ENCODE peak calls at places on chromosome 20, in five cellular contexts. S, V, U, B and Z are unnamed samples.
A peak's percentile ranks its signal among the peaks of the same experiment; 100 is the strongest.

GRCh38 chr20:23161968-23162696 is 76.0 kb upstream of the CD93 start:
- DNase-seq in S (peak; percentile 95), V (no peak), U (peak; percentile 46), B (peak; percentile 94), Z (no peak)

GRCh38 chr20:58131111-58131510 is 97.3 kb downstream of the ANKRD60 start:
- DNase-seq in S (peak; percentile 47), V (peak; percentile 70), U (no peak), B (no peak), Z (no peak)

GRCh38 chr20:36248836-36249235 is 12.6 kb downstream of the AAR2 start:
- DNase-seq in S (no peak), V (peak; percentile 44), U (peak; percentile 5), B (no peak), Z (no peak)

GRCh38 chr20:52536841-52537400 is 345.3 kb upstream of the ZFP64 start:
- DNase-seq in S (peak; percentile 17), V (no peak), U (no peak), B (no peak), Z (no peak)

GRCh38 chr20:4519530-4519929 is 202.2 kb upstream of the PRND start:
- DNase-seq in S (no peak), V (peak; percentile 57), U (peak; percentile 56), B (no peak), Z (no peak)

GRCh38 chr20:19775353-19776201 is 17.5 kb downstream of the RIN2 start:
- DNase-seq in S (no peak), V (no peak), U (no peak), B (peak; percentile 33), Z (no peak)

GRCh38 chr20:34982270-34983088 is 26.8 kb downstream of the MYH7B start:
- DNase-seq in S (no peak), V (no peak), U (no peak), B (no peak), Z (no peak)

GRCh38 chr20:53547664-53548239 is 45.9 kb downstream of the ZNF217 start:
- DNase-seq in S (peak; percentile 85), V (peak; percentile 77), U (peak; percentile 87), B (peak; percentile 33), Z (peak; percentile 13)

GRCh38 chr20:58942549-58942948 is 38.5 kb upstream of the NELFCD start:
- DNase-seq in S (peak; percentile 34), V (no peak), U (no peak), B (no peak), Z (no peak)

GRCh38 chr20:7113577-7114466 is 346.3 kb downstream of the BMP2 start:
- DNase-seq in S (peak; percentile 6), V (peak; percentile 83), U (peak; percentile 33), B (peak; percentile 28), Z (no peak)

GRCh38 chr20:48025061-48025515 is 239.8 kb upstream of the SULF2 start:
- DNase-seq in S (peak; percentile 63), V (peak; percentile 49), U (no peak), B (no peak), Z (no peak)

GRCh38 chr20:44209691-44210421 is 715 bp downstream of the OSER1 start:
- DNase-seq in S (no peak), V (peak; percentile 71), U (peak; percentile 27), B (peak; percentile 46), Z (no peak)

GRCh38 chr20:36941403-36941835 is 10.1 kb downstream of the SAMHD1 start:
- DNase-seq in S (no peak), V (no peak), U (peak; percentile 35), B (no peak), Z (no peak)

GRCh38 chr20:44154521-44155001 is 32.4 kb downstream of the JPH2 start:
- DNase-seq in S (no peak), V (peak; percentile 40), U (no peak), B (no peak), Z (no peak)

GRCh38 chr20:62048346-62048761 is 17.3 kb downstream of the TAF4 start:
- DNase-seq in S (no peak), V (no peak), U (no peak), B (no peak), Z (no peak)

GRCh38 chr20:34703573-34704176 is 469 bp upstream of the TP53INP2 start:
- DNase-seq in S (peak; percentile 18), V (peak; percentile 33), U (peak; percentile 37), B (peak; percentile 55), Z (no peak)

GRCh38 chr20:43188861-43189613 is 669 bp downstream of the PTPRT start:
- DNase-seq in S (no peak), V (peak; percentile 38), U (no peak), B (no peak), Z (no peak)

GRCh38 chr20:50595988-50596693 is 86.0 kb downstream of the PTPN1 start:
- DNase-seq in S (no peak), V (no peak), U (no peak), B (no peak), Z (no peak)

GRCh38 chr20:15604406-15604805 is 968.8 kb downstream of the KIF16B start:
- DNase-seq in S (no peak), V (no peak), U (no peak), B (no peak), Z (no peak)

GRCh38 chr20:43473058-43473704 is 15.5 kb downstream of the SRSF6 start:
- DNase-seq in S (no peak), V (no peak), U (no peak), B (no peak), Z (no peak)

DNA sequence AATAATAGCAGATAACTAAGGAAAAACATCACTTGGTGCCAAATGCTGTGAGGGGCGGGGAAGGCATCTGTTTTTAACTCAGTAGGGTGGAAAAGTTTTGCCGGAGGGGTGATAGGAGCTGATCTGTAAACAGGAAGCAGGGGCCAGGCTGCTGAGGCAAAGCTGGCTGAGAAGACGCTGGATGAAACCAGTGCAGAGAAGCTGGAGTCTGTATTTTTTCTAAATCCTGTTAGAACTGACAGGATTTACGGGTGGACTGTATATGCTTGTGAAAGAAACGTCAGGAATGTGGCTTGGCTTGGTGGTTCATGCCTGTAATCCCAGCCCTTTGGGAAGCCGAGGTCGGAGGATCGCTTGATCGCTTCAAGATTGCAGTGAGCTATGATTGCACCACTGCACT is 5.6 kb downstream of the PCMTD2 start:
- DNase-seq in S (peak; percentile 64), V (no peak), U (peak; percentile 35), B (no peak), Z (no peak)
- H3K4me3 ChIP-seq in S (no peak overlapping the region), V (no peak overlapping the region), U (no peak overlapping the region), B (no peak overlapping the region), Z (no peak overlapping the region)

GRCh38 chr20:40322941-40323340 is 366.1 kb downstream of the MAFB start:
- DNase-seq in S (no peak), V (no peak), U (no peak), B (no peak), Z (no peak)

GRCh38 chr20:40323411-40323810 is 365.6 kb downstream of the MAFB start:
- DNase-seq in S (no peak), V (no peak), U (peak; percentile 97), B (no peak), Z (no peak)

GRCh38 chr20:40331249-40331648 is 357.8 kb downstream of the MAFB start:
- DNase-seq in S (no peak), V (no peak), U (no peak), B (no peak), Z (no peak)

GRCh38 chr20:40325006-40325563 is 364.0 kb downstream of the MAFB start:
- DNase-seq in S (no peak), V (no peak), U (no peak), B (no peak), Z (no peak)

DNA sequence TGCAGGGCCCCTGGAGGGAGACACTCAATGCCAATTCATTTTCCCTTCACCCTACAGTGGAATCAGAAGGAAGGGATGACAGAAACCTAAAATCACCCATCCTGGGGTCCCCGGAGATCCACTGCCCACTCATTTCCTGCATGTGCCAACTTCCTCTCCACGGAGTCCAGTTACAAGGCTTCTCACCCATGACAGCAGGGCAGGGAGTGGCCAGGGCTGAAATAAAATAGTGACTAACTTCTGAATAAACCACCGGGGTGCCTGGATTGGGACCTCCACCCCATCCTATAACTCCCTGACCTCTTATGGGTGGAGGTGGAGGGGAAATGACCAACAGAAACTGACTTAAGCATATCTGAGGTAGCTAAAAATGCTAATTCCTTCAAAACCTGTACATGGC is 362.2 kb downstream of the MAFB start:
- DNase-seq in S (no peak), V (no peak), U (peak; percentile 15), B (no peak), Z (no peak)
- TF ChIP-seq CTCF in S (no peak), V (no peak), U (no peak), B (no peak), Z (no peak)

GRCh38 chr20:31769681-31770080 is 30.6 kb downstream of the TPX2 start:
- DNase-seq in S (no peak), V (no peak), U (no peak), B (no peak), Z (no peak)

GRCh38 chr20:31764641-31765305 is 25.7 kb downstream of the TPX2 start:
- DNase-seq in S (no peak), V (no peak), U (no peak), B (no peak), Z (no peak)

GRCh38 chr20:31774408-31774807 is 35.3 kb downstream of the TPX2 start:
- DNase-seq in S (no peak), V (no peak), U (no peak), B (no peak), Z (no peak)

GRCh38 chr20:31767805-31768204 is 28.7 kb downstream of the TPX2 start:
- DNase-seq in S (no peak), V (no peak), U (no peak), B (no peak), Z (no peak)

GRCh38 chr20:31770243-31770642 is 31.2 kb downstream of the TPX2 start:
- DNase-seq in S (no peak), V (no peak), U (no peak), B (no peak), Z (no peak)
- H3K4me3 ChIP-seq in S (peak overlapping the region; percentile 9), V (no peak overlapping the region), U (no peak overlapping the region), B (no peak overlapping the region), Z (no peak overlapping the region)

DNA sequence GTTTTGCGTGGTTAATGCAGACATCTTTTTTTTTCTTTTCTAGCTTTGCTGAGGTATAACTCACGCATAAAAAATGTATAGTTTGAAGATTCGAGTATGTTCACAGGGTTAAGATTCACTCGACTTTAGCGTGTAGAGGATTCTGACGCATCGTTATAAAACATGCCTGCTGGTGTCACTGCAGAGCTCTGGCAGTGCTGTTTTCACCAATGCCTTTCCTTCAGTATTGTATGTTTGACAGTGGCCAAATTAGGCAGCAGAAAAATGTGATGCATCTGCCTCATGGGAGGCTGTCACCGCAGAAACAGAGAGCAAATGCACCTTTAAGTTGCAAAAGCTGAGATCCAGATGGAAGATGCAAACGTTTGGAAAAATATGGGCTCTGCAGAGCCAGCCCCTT is 18.0 kb upstream of the SIRPB2 start:
- DNase-seq in S (peak; percentile 10), V (peak; percentile 42), U (peak; percentile 62), B (no peak), Z (no peak)
- TF ChIP-seq CTCF in S (peak; percentile 37), V (peak; percentile 44), U (peak; percentile 69), B (no peak), Z (peak; percentile 45)